ENCODE peak calls at places on chromosome 19, in five cellular contexts. P is thoracic aorta; Q is uterus; Z is RPMI7951; U is stimulated activated naive B cell treated with anti-CD40 and anti-IgM and Interleukin-4, amounts not matched to agents 10 μg/mL and 1 μg/mL and 100 μg/mL, for 72 hours. W is an unnamed sample.

GRCh38 chr19:16794456-16794855 is 34.7 kb upstream of the SIN3B start:
- DNase-seq in P (no peak), Q (no peak), U (no peak), Z (no peak), W (no peak)

GRCh38 chr19:16615788-16616187 is 12.2 kb downstream of the MED26 start:
- DNase-seq in Q (no peak), P (no peak), U (no peak), Z (peak; percentile 15), W (no peak)

GRCh38 chr19:15418588-15419412 is at the start of gene AKAP8L:
- DNase-seq in Q (peak; percentile 100), Z (peak; percentile 100), P (peak; percentile 100), U (peak; percentile 99), W (peak; percentile 100)

GRCh38 chr19:18368504-18369222 is 17.3 kb upstream of the GDF15 start:
- DNase-seq in U (no peak), Z (no peak), P (no peak), Q (no peak), W (no peak)

GRCh38 chr19:13056052-13056660 is 46.5 kb downstream of the LYL1 start:
- DNase-seq in Z (peak; percentile 94), U (no peak), P (no peak), Q (peak; percentile 86), W (peak; percentile 69)

GRCh38 chr19:15297416-15298224 is 34.7 kb downstream of the BRD4 start:
- DNase-seq in Q (no peak), U (no peak), P (no peak), Z (peak; percentile 91), W (no peak)

GRCh38 chr19:46206176-46206575 is 23.4 kb upstream of the IGFL1 start:
- DNase-seq in P (no peak), Z (no peak), Q (no peak), U (no peak), W (no peak)

GRCh38 chr19:33609353-33609752 is 12.4 kb upstream of the CHST8 start:
- DNase-seq in U (no peak), P (no peak), Z (no peak), Q (no peak), W (no peak)

GRCh38 chr19:6458695-6459355 is 767 bp downstream of the SLC25A23 start:
- DNase-seq in Z (no peak), P (no peak), U (no peak), Q (no peak), W (peak; percentile 27)

GRCh38 chr19:45526143-45526542 is 18.9 kb downstream of the VASP start:
- DNase-seq in U (no peak), Z (peak; percentile 81), P (no peak), Q (peak; percentile 65), W (peak; percentile 82)

GRCh38 chr19:1970806-1971502 is 30.0 kb downstream of the CSNK1G2 start:
- DNase-seq in Z (no peak), P (no peak), U (no peak), Q (no peak), W (no peak)

GRCh38 chr19:3699071-3699740 is 1.1 kb downstream of the PIP5K1C start:
- DNase-seq in Q (peak; percentile 45), U (no peak), P (no peak), Z (peak; percentile 85), W (peak; percentile 81)

GRCh38 chr19:5048091-5048726 is 79.3 kb downstream of the KDM4B start:
- DNase-seq in U (peak; percentile 46), P (peak; percentile 37), Q (peak; percentile 80), Z (peak; percentile 77), W (peak; percentile 97)

GRCh38 chr19:50649433-50650391 is at the start of gene C19orf81:
- DNase-seq in Z (peak; percentile 36), U (no peak), Q (no peak), P (no peak), W (no peak)

GRCh38 chr19:16024266-16025107 is 51.8 kb upstream of the TPM4 start:
- DNase-seq in Q (no peak), P (no peak), U (no peak), Z (no peak), W (no peak)